ENCODE peak calls at places on chromosomes 7 and 10, in seven cellular contexts. One of them, this sample, is unnamed. For H3K36me3 and H3K4me1, the result is how much of the 10 kb centered on the place peaks cover.

GRCh38 chr10:96493254-96493653 is 20.5 kb downstream of the TLL2 start:
- DNase-seq in thoracic aorta: no peak
- DNase-seq in adrenal gland: no peak
- DNase-seq in suprapubic skin: no peak
- DNase-seq in ovary: no peak
- DNase-seq in cardiac muscle cell: no peak
- DNase-seq in body of pancreas: no peak
- DNase-seq in this sample: no peak

GRCh38 chr10:108904163-108904878 is 1019.0 kb downstream of the XPNPEP1 start:
- DNase-seq in ovary: no peak
- DNase-seq in adrenal gland: no peak
- DNase-seq in body of pancreas: no peak
- DNase-seq in thoracic aorta: no peak
- DNase-seq in suprapubic skin: no peak
- DNase-seq in cardiac muscle cell: no peak
- DNase-seq in this sample: peak

GRCh38 chr10:96685297-96685696 is 35.0 kb downstream of the PIK3AP1 start:
- DNase-seq in suprapubic skin: no peak
- DNase-seq in cardiac muscle cell: no peak
- DNase-seq in body of pancreas: no peak
- DNase-seq in adrenal gland: no peak
- DNase-seq in ovary: no peak
- DNase-seq in thoracic aorta: no peak
- DNase-seq in this sample: no peak

GRCh38 chr7:2063562-2064360 is 169.0 kb downstream of the MAD1L1 start:
- DNase-seq in thoracic aorta: no peak
- DNase-seq in cardiac muscle cell: no peak
- DNase-seq in body of pancreas: no peak
- DNase-seq in adrenal gland: peak
- DNase-seq in suprapubic skin: no peak
- DNase-seq in ovary: no peak
- DNase-seq in this sample: no peak

GRCh38 chr10:59905066-59905734 is 1.2 kb downstream of the CCDC6 start:
- DNase-seq in cardiac muscle cell: peak
- DNase-seq in suprapubic skin: peak
- DNase-seq in body of pancreas: peak
- DNase-seq in ovary: peak
- DNase-seq in adrenal gland: peak
- DNase-seq in thoracic aorta: no peak
- DNase-seq in this sample: peak

GRCh38 chr7:157576415-157576814 is 239.6 kb downstream of the DNAJB6 start:
- DNase-seq in suprapubic skin: no peak
- DNase-seq in thoracic aorta: no peak
- DNase-seq in ovary: no peak
- DNase-seq in adrenal gland: no peak
- DNase-seq in body of pancreas: peak
- DNase-seq in cardiac muscle cell: no peak
- DNase-seq in this sample: no peak

GRCh38 chr7:84688671-84689070 is 494.1 kb upstream of the SEMA3A start:
- DNase-seq in suprapubic skin: no peak
- DNase-seq in ovary: no peak
- DNase-seq in cardiac muscle cell: no peak
- DNase-seq in body of pancreas: no peak
- DNase-seq in thoracic aorta: no peak
- DNase-seq in adrenal gland: no peak
- DNase-seq in this sample: peak

GRCh38 chr7:12297709-12298108 is 86.6 kb downstream of the TMEM106B start:
- DNase-seq in ovary: no peak
- DNase-seq in body of pancreas: no peak
- DNase-seq in suprapubic skin: no peak
- DNase-seq in cardiac muscle cell: no peak
- DNase-seq in adrenal gland: no peak
- DNase-seq in thoracic aorta: no peak
- DNase-seq in this sample: no peak

GRCh38 chr10:15369642-15370211 is 1.4 kb downstream of the FAM171A1 start:
- DNase-seq in cardiac muscle cell: peak
- DNase-seq in ovary: peak
- DNase-seq in suprapubic skin: peak
- DNase-seq in adrenal gland: no peak
- DNase-seq in body of pancreas: no peak
- DNase-seq in thoracic aorta: no peak
- DNase-seq in this sample: peak

GRCh38 chr7:104795086-104795485 is 218.9 kb upstream of the KMT2E start:
- DNase-seq in cardiac muscle cell: no peak
- DNase-seq in body of pancreas: no peak
- DNase-seq in thoracic aorta: no peak
- DNase-seq in ovary: no peak
- DNase-seq in suprapubic skin: no peak
- DNase-seq in adrenal gland: no peak
- DNase-seq in this sample: no peak

GRCh38 chr10:8279598-8279997 is 225.1 kb downstream of the GATA3 start:
- DNase-seq in suprapubic skin: no peak
- DNase-seq in cardiac muscle cell: no peak
- DNase-seq in ovary: no peak
- DNase-seq in adrenal gland: no peak
- DNase-seq in body of pancreas: no peak
- DNase-seq in thoracic aorta: no peak
- DNase-seq in this sample: no peak

GRCh38 chr10:17219024-17219423 is 9.0 kb upstream of the VIM start:
- DNase-seq in ovary: no peak
- DNase-seq in suprapubic skin: no peak
- DNase-seq in adrenal gland: no peak
- DNase-seq in thoracic aorta: no peak
- DNase-seq in body of pancreas: no peak
- DNase-seq in cardiac muscle cell: no peak
- DNase-seq in this sample: peak

GRCh38 chr10:131897297-131897899 is 3.4 kb upstream of the PPP2R2D start:
- DNase-seq in adrenal gland: peak
- DNase-seq in thoracic aorta: no peak
- DNase-seq in body of pancreas: no peak
- DNase-seq in suprapubic skin: no peak
- DNase-seq in ovary: peak
- DNase-seq in cardiac muscle cell: no peak
- DNase-seq in this sample: no peak

GRCh38 chr10:3907514-3907913 is 122.5 kb upstream of the KLF6 start:
- DNase-seq in adrenal gland: no peak
- DNase-seq in suprapubic skin: peak
- DNase-seq in thoracic aorta: no peak
- DNase-seq in ovary: no peak
- DNase-seq in body of pancreas: no peak
- DNase-seq in cardiac muscle cell: no peak
- DNase-seq in this sample: no peak

GRCh38 chr10:43448742-43449141 is 11.8 kb downstream of the ZNF487 start:
- DNase-seq in suprapubic skin: no peak
- DNase-seq in ovary: no peak
- DNase-seq in body of pancreas: no peak
- DNase-seq in cardiac muscle cell: no peak
- DNase-seq in adrenal gland: no peak
- DNase-seq in thoracic aorta: no peak
- DNase-seq in this sample: no peak

GRCh38 chr7:148987751-148988512 is 40.4 kb downstream of the PDIA4 start:
- DNase-seq in adrenal gland: no peak
- DNase-seq in ovary: no peak
- DNase-seq in suprapubic skin: no peak
- DNase-seq in thoracic aorta: no peak
- DNase-seq in body of pancreas: peak
- DNase-seq in cardiac muscle cell: peak
- DNase-seq in this sample: no peak

GRCh38 chr7:114921636-114922150 is at the start of gene MDFIC:
- DNase-seq in thoracic aorta: no peak
- DNase-seq in body of pancreas: peak
- DNase-seq in suprapubic skin: peak
- DNase-seq in cardiac muscle cell: no peak
- DNase-seq in adrenal gland: peak
- DNase-seq in ovary: peak
- DNase-seq in this sample: no peak

GRCh38 chr7:42645906-42646305 is 266.0 kb downstream of the C7orf25 start:
- DNase-seq in body of pancreas: no peak
- DNase-seq in thoracic aorta: no peak
- DNase-seq in ovary: no peak
- DNase-seq in cardiac muscle cell: no peak
- DNase-seq in adrenal gland: no peak
- DNase-seq in suprapubic skin: no peak
- DNase-seq in this sample: no peak

GRCh38 chr7:66140924-66141323 is 26.3 kb downstream of the CRCP start:
- DNase-seq in thoracic aorta: no peak
- DNase-seq in ovary: peak
- DNase-seq in body of pancreas: peak
- DNase-seq in adrenal gland: peak
- DNase-seq in suprapubic skin: peak
- DNase-seq in cardiac muscle cell: peak
- DNase-seq in this sample: peak

GRCh38 chr7:6705959-6706665 is 635 bp downstream of the ZNF12 start:
- DNase-seq in body of pancreas: peak
- DNase-seq in ovary: peak
- DNase-seq in adrenal gland: peak
- DNase-seq in thoracic aorta: no peak
- DNase-seq in cardiac muscle cell: peak
- DNase-seq in suprapubic skin: peak
- DNase-seq in this sample: peak

DNA sequence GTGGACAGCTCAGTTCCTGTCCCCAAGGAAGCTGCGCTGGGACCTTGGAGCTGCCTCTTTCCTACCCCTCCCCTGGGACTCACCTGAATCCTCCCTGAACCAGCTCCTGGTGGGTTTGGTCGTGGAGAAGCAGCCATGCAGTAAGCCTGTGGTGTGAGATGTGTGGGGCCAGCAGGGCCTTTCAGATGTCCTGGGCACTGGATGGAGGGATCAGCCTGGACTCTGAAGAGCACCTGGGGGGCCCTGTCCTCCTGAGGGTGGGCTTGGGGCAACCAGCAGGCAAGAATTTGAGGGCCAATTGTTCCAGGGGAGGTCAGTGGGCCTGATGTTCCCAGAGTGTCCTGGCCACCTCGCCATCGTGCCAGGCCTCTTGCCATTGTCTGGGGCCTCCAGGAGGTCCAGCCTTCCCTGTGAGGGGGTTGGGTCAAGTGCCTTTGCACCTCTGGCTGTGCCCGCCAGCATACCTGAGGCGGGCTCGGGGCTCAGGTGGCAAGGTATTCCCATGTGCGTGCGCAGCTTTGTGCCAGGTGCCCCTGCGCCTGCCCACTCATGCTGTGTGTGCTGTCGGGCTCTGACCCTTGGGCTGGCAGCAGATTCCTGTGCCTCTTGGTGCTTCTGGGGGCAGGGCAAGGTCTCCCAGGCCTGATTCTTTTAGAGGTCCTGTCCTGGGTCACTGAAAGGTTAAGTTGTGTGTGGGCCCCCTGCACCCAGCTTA is 7.3 kb downstream of the TRIM8 start:
- DNase-seq in suprapubic skin: peak
- DNase-seq in cardiac muscle cell: no peak
- DNase-seq in adrenal gland: no peak
- DNase-seq in body of pancreas: no peak
- DNase-seq in ovary: no peak
- DNase-seq in thoracic aorta: no peak
- DNase-seq in this sample: no peak
- H3K36me3 ChIP-seq in suprapubic skin: under half
- H3K36me3 ChIP-seq in cardiac muscle cell: under half
- H3K36me3 ChIP-seq in adrenal gland: under half
- H3K36me3 ChIP-seq in body of pancreas: under half
- H3K36me3 ChIP-seq in ovary: under half
- H3K36me3 ChIP-seq in thoracic aorta: under half
- H3K36me3 ChIP-seq in this sample: half or more

DNA sequence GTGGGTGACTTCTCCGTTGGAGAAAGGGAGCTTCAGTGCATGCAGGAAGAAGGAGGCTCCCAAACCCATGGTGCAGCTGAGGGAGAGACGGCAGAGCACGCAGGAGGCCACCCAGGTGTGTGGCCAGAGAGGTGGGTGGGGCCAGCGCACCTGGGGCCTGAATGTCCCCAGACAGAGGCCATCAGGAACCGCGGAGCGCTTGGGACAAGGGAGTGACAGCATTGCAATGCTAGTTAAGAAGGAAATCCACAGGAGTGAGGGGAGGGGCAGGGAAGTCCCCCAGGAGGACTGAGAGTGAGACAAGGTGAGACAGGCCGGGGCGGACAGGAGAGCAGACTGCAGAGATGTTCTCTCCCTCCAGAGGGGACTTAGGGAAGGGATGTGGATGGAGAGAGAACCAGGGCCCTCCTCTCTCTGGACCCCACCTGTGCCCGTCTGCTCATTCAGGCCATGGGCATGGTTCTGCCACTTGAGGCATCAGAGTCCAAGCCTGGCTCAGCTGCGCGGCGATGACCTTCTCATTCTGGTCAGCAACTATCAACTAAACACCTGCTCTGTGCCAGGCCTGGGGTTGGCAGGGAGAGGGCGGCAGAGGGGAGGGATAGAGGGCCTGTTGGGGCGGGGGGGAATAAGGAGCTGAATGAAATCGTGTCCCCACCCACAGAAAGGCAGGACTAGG is 69.4 kb upstream of the COL13A1 start:
- DNase-seq in ovary: no peak
- DNase-seq in cardiac muscle cell: no peak
- DNase-seq in body of pancreas: no peak
- DNase-seq in thoracic aorta: no peak
- DNase-seq in adrenal gland: peak
- DNase-seq in suprapubic skin: no peak
- DNase-seq in this sample: no peak
- H3K4me1 ChIP-seq in ovary: under half
- H3K4me1 ChIP-seq in cardiac muscle cell: under half
- H3K4me1 ChIP-seq in body of pancreas: under half
- H3K4me1 ChIP-seq in thoracic aorta: half or more
- H3K4me1 ChIP-seq in adrenal gland: under half
- H3K4me1 ChIP-seq in suprapubic skin: under half
- H3K4me1 ChIP-seq in this sample: under half

DNA sequence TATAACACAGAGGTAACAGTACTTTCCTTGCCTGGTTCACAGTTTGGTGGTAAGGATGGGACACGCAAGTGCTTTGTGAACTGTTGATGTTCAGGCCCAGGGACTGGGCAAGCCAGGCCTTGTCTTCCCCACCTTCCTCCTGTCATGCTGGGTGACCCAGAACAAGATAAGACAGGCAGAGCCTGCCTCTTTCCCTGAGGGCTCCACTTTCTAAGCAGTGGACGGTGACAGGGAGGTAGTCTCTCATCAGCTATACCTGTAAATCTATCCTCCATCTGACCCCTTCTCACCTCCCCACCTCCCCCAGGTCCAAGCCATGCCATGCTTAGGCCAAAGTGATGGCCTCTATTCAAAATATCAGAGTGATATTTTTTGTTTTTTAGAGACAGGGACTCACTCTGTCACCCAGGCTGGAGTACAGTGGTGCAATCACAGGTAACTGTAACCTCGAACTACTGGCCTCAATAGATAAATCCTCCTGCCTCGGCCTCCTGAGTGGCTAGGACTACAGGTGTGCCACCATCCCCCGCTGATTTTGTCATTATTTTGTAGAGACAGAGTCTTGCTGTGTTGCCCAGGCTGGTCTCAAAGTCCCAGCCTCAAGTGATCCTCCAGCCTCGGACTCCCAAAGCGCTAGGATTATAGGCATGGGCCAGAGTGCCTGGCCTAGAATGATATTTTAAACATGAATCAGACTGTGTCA is 42.8 kb downstream of the PDLIM1 start:
- DNase-seq in suprapubic skin: no peak
- DNase-seq in ovary: no peak
- DNase-seq in adrenal gland: peak
- DNase-seq in body of pancreas: no peak
- DNase-seq in thoracic aorta: no peak
- DNase-seq in cardiac muscle cell: peak
- DNase-seq in this sample: no peak
- H3K36me3 ChIP-seq in suprapubic skin: under half
- H3K36me3 ChIP-seq in ovary: under half
- H3K36me3 ChIP-seq in adrenal gland: under half
- H3K36me3 ChIP-seq in body of pancreas: under half
- H3K36me3 ChIP-seq in thoracic aorta: under half
- H3K36me3 ChIP-seq in cardiac muscle cell: under half
- H3K36me3 ChIP-seq in this sample: under half

GRCh38 chr10:129474642-129475041 is 7.6 kb downstream of the MGMT start:
- DNase-seq in ovary: no peak
- DNase-seq in thoracic aorta: no peak
- DNase-seq in adrenal gland: no peak
- DNase-seq in cardiac muscle cell: no peak
- DNase-seq in body of pancreas: no peak
- DNase-seq in suprapubic skin: no peak
- DNase-seq in this sample: no peak
- H3K4me1 ChIP-seq in ovary: under half
- H3K4me1 ChIP-seq in thoracic aorta: under half
- H3K4me1 ChIP-seq in adrenal gland: under half
- H3K4me1 ChIP-seq in cardiac muscle cell: under half
- H3K4me1 ChIP-seq in body of pancreas: under half
- H3K4me1 ChIP-seq in suprapubic skin: under half
- H3K4me1 ChIP-seq in this sample: under half

This sample was measured in SJCRH30.